ENCODE peak calls at places on chromosomes 16 and 17, in four cellular contexts. One of them, this sample, is unnamed.

GRCh38 chr16:64475627-64476351 is 646.1 kb downstream of the CDH11 start:
- DNase-seq in mucosa of descending colon: no peak
- DNase-seq in right atrium auricular region: no peak
- DNase-seq in NAMALWA: no peak
- DNase-seq in this sample: no peak

GRCh38 chr16:86857807-86858206 is 279.5 kb downstream of the FOXL1 start:
- DNase-seq in mucosa of descending colon: no peak
- DNase-seq in right atrium auricular region: no peak
- DNase-seq in NAMALWA: no peak
- DNase-seq in this sample: no peak

GRCh38 chr17:76266244-76266938 is 1.2 kb downstream of the UBALD2 start:
- DNase-seq in NAMALWA: peak
- DNase-seq in mucosa of descending colon: no peak
- DNase-seq in right atrium auricular region: no peak
- DNase-seq in this sample: no peak

GRCh38 chr17:82092094-82092586 is 5.9 kb downstream of the FASN start:
- DNase-seq in mucosa of descending colon: peak
- DNase-seq in NAMALWA: no peak
- DNase-seq in right atrium auricular region: no peak
- DNase-seq in this sample: no peak

GRCh38 chr16:77905356-77905920 is 116.9 kb upstream of the CLEC3A start:
- DNase-seq in mucosa of descending colon: no peak
- DNase-seq in right atrium auricular region: no peak
- DNase-seq in NAMALWA: no peak
- DNase-seq in this sample: no peak

GRCh38 chr16:85651822-85652430 is 36.8 kb downstream of the GINS2 start:
- DNase-seq in mucosa of descending colon: peak
- DNase-seq in NAMALWA: no peak
- DNase-seq in right atrium auricular region: no peak
- DNase-seq in this sample: no peak

GRCh38 chr17:74677558-74678466 is 34.9 kb downstream of the CD300LF start:
- DNase-seq in mucosa of descending colon: no peak
- DNase-seq in right atrium auricular region: peak
- DNase-seq in NAMALWA: no peak
- DNase-seq in this sample: peak

GRCh38 chr17:2233441-2233947 is 70.1 kb downstream of the SMG6 start:
- DNase-seq in NAMALWA: no peak
- DNase-seq in mucosa of descending colon: no peak
- DNase-seq in right atrium auricular region: no peak
- DNase-seq in this sample: no peak

GRCh38 chr17:20930065-20930760 is 112.6 kb downstream of the USP22 start:
- DNase-seq in mucosa of descending colon: no peak
- DNase-seq in right atrium auricular region: no peak
- DNase-seq in NAMALWA: no peak
- DNase-seq in this sample: no peak

GRCh38 chr17:35684046-35684802 is 47.2 kb upstream of the RASL10B start:
- DNase-seq in NAMALWA: no peak
- DNase-seq in right atrium auricular region: no peak
- DNase-seq in mucosa of descending colon: no peak
- DNase-seq in this sample: no peak

GRCh38 chr17:32136856-32137255 is 5.4 kb upstream of the RHOT1 start:
- DNase-seq in NAMALWA: peak
- DNase-seq in right atrium auricular region: no peak
- DNase-seq in mucosa of descending colon: no peak
- DNase-seq in this sample: no peak

GRCh38 chr17:37280841-37281240 is 94.9 kb upstream of the C17orf78 start:
- DNase-seq in right atrium auricular region: no peak
- DNase-seq in mucosa of descending colon: no peak
- DNase-seq in NAMALWA: no peak
- DNase-seq in this sample: no peak

GRCh38 chr16:55487048-55487803 is 8.2 kb downstream of the MMP2 start:
- DNase-seq in NAMALWA: no peak
- DNase-seq in mucosa of descending colon: no peak
- DNase-seq in right atrium auricular region: peak
- DNase-seq in this sample: no peak

GRCh38 chr16:30652005-30652296 is 1.2 kb downstream of the PRR14 start:
- DNase-seq in mucosa of descending colon: no peak
- DNase-seq in NAMALWA: no peak
- DNase-seq in right atrium auricular region: no peak
- DNase-seq in this sample: no peak

This sample was measured in RPMI8226.